ENCODE peak calls at places on chromosome 18, in nine cellular contexts. J, A, Q, F, L, Z, M, T and W are unnamed samples. For H3K9me3, the result is how much of the 10 kb centered on the place peaks cover.

GRCh38 chr18:12059334-12060181 is 34.1 kb upstream of the ANKRD62 start:
- DNase-seq in J (no peak), A (no peak), Q (no peak), F (no peak), L (no peak), Z (no peak), M (no peak), T (no peak), W (no peak)

GRCh38 chr18:48767090-48767670 is 183.6 kb downstream of the SMAD7 start:
- DNase-seq in J (peak), A (no peak), Q (no peak), F (no peak), L (peak), Z (no peak), M (peak), T (no peak), W (no peak)

GRCh38 chr18:76657911-76658475 is 163.0 kb upstream of the ZNF516 start:
- DNase-seq in J (no peak), A (no peak), Q (no peak), F (no peak), L (no peak), Z (no peak), M (no peak), T (no peak), W (no peak)

GRCh38 chr18:6921571-6921970 is 192.1 kb downstream of the ARHGAP28 start:
- DNase-seq in J (no peak), A (no peak), Q (no peak), F (no peak), L (no peak), Z (no peak), M (no peak), T (no peak), W (no peak)

GRCh38 chr18:33711514-33711913 is 133.5 kb downstream of the ASXL3 start:
- DNase-seq in J (no peak), A (no peak), Q (no peak), F (no peak), L (no peak), Z (no peak), M (no peak), T (no peak), W (no peak)

GRCh38 chr18:54149078-54149697 is 75.3 kb downstream of the MBD2 start:
- DNase-seq in J (no peak), A (no peak), Q (no peak), F (no peak), L (peak), Z (peak), M (no peak), T (no peak), W (peak)

GRCh38 chr18:35721431-35722081 is 140.0 kb downstream of the GALNT1 start:
- DNase-seq in J (no peak), A (no peak), Q (no peak), F (no peak), L (no peak), Z (no peak), M (no peak), T (no peak), W (no peak)

GRCh38 chr18:68244786-68245185 is 470.1 kb downstream of the TMX3 start:
- DNase-seq in J (no peak), A (no peak), Q (no peak), F (no peak), L (peak), Z (no peak), M (no peak), T (no peak), W (no peak)

GRCh38 chr18:4653418-4653817 is 198.3 kb upstream of the DLGAP1 start:
- DNase-seq in J (no peak), A (no peak), Q (no peak), F (no peak), L (no peak), Z (no peak), M (no peak), T (no peak), W (no peak)

GRCh38 chr18:64720781-64721464 is 572.0 kb upstream of the LINC00305 start:
- DNase-seq in J (peak), A (peak), Q (no peak), F (peak), L (no peak), Z (peak), M (no peak), T (peak), W (no peak)

GRCh38 chr18:11251891-11252270 is 102.5 kb upstream of the PIEZO2 start:
- DNase-seq in J (no peak), A (no peak), Q (no peak), F (no peak), L (peak), Z (no peak), M (no peak), T (no peak), W (no peak)

GRCh38 chr18:73879771-73880170 is 267.9 kb downstream of the FBXO15 start:
- DNase-seq in J (no peak), A (no peak), Q (no peak), F (no peak), L (peak), Z (no peak), M (no peak), T (no peak), W (no peak)

GRCh38 chr18:49017813-49018552 is 67.2 kb upstream of the SMAD7 start:
- DNase-seq in J (no peak), A (no peak), Q (peak), F (peak), L (no peak), Z (no peak), M (no peak), T (peak), W (no peak)

GRCh38 chr18:2657043-2657512 is 1.6 kb downstream of the SMCHD1 start:
- DNase-seq in J (no peak), A (no peak), Q (no peak), F (no peak), L (no peak), Z (no peak), M (no peak), T (no peak), W (no peak)

GRCh38 chr18:46343456-46343855 is 239.3 kb downstream of the HAUS1 start:
- DNase-seq in J (no peak), A (no peak), Q (no peak), F (no peak), L (no peak), Z (no peak), M (no peak), T (peak), W (no peak)

GRCh38 chr18:77099501-77100370 is 32.8 kb downstream of the MBP start:
- DNase-seq in J (no peak), A (no peak), Q (peak), F (no peak), L (no peak), Z (no peak), M (no peak), T (no peak), W (peak)

GRCh38 chr18:657311-657997 is at the start of gene TYMS:
- DNase-seq in J (peak), A (peak), Q (peak), F (peak), L (peak), Z (peak), M (no peak), T (peak), W (peak)

GRCh38 chr18:5238371-5238758 is 41.3 kb upstream of the AKAIN1 start:
- DNase-seq in J (peak), A (peak), Q (peak), F (peak), L (peak), Z (no peak), M (peak), T (peak), W (peak)

GRCh38 chr18:22694954-22695353 is 238.2 kb upstream of the RBBP8 start:
- DNase-seq in J (no peak), A (no peak), Q (peak), F (no peak), L (peak), Z (peak), M (peak), T (no peak), W (no peak)

GRCh38 chr18:51668101-51668500 is 470.6 kb upstream of the MEX3C start:
- DNase-seq in J (peak), A (peak), Q (peak), F (peak), L (peak), Z (peak), M (no peak), T (peak), W (no peak)

GRCh38 chr18:48222118-48222517 is 187.1 kb downstream of the ZBTB7C start:
- DNase-seq in J (peak), A (no peak), Q (peak), F (peak), L (no peak), Z (peak), M (peak), T (peak), W (no peak)

GRCh38 chr18:24013061-24013460 is 1.5 kb upstream of the TTC39C start:
- DNase-seq in J (no peak), A (no peak), Q (no peak), F (no peak), L (peak), Z (no peak), M (no peak), T (no peak), W (no peak)

GRCh38 chr18:78406743-78407455 is 572.7 kb upstream of the SALL3 start:
- DNase-seq in J (no peak), A (no peak), Q (no peak), F (peak), L (no peak), Z (no peak), M (no peak), T (no peak), W (no peak)

GRCh38 chr18:78402966-78403365 is 576.7 kb upstream of the SALL3 start:
- DNase-seq in J (no peak), A (no peak), Q (no peak), F (no peak), L (no peak), Z (no peak), M (no peak), T (no peak), W (no peak)

GRCh38 chr18:78403371-78403770 is 576.2 kb upstream of the SALL3 start:
- DNase-seq in J (no peak), A (no peak), Q (no peak), F (no peak), L (no peak), Z (no peak), M (no peak), T (no peak), W (no peak)

GRCh38 chr18:78407456-78407823 is 572.2 kb upstream of the SALL3 start:
- DNase-seq in J (no peak), A (no peak), Q (no peak), F (peak), L (no peak), Z (no peak), M (no peak), T (no peak), W (no peak)

GRCh38 chr18:78405763-78406162 is 573.9 kb upstream of the SALL3 start:
- DNase-seq in J (no peak), A (no peak), Q (no peak), F (no peak), L (no peak), Z (no peak), M (no peak), T (no peak), W (no peak)
- H3K27ac ChIP-seq in J (no peak), A (no peak), Q (no peak), F (no peak), L (no peak), Z (no peak), M (no peak), T (no peak), W (no peak)

GRCh38 chr18:26017929-26018328 is 72.5 kb downstream of the SS18 start:
- DNase-seq in J (no peak), A (no peak), Q (no peak), F (no peak), L (no peak), Z (no peak), M (no peak), T (no peak), W (no peak)

GRCh38 chr18:26022585-26022984 is 67.8 kb downstream of the SS18 start:
- DNase-seq in J (no peak), A (no peak), Q (no peak), F (no peak), L (no peak), Z (no peak), M (no peak), T (no peak), W (no peak)

DNA sequence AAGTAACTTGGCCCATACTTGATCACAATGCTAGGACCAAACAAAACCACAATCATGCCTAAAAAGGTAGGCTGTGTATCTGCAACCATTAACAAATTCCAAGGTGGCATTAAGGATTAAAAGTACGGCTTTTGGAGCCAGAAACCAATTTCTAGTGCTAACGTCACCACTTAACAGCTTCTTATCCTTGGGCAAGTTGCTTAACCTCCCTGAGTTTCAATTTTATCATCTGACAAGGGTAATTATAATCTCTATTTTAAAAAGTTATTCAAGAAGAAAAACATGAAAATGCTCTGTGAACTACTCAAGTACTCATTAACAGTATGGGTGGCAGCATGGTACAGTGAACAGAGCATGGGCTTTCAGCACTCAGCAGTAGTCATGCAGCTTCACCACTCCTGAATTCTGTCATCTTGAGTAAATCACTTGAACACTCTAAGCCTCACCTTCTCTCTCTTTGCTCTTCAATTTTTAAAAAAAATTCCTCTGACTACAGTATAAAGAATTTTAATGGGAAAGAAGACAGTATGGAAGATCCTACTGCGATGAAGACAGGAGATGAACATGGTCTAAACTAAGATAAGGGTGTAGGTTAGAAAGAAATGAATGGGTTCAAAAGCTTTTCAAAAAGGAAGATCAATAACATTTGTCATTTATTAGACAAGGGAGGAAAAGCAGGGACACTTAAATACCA is 69.2 kb downstream of the SS18 start:
- DNase-seq in J (peak), A (no peak), Q (no peak), F (no peak), L (no peak), Z (no peak), M (no peak), T (no peak), W (no peak)
- H3K9me3 ChIP-seq in J (under half), A (under half), Q (under half), F (under half), L (under half), Z (under half), M (under half), T (under half), W (under half)

GRCh38 chr18:10061566-10061965 is 147.8 kb downstream of the VAPA start:
- DNase-seq in J (no peak), A (no peak), Q (no peak), F (no peak), L (no peak), Z (no peak), M (no peak), T (no peak), W (no peak)
- TF ChIP-seq CTCF in J (no peak), A (no peak), Q (no peak), F (no peak), L (no peak), Z (no peak), M (no peak), T (no peak), W (no peak)

GRCh38 chr18:32243358-32243757 is 53.5 kb downstream of the MEP1B start:
- DNase-seq in J (no peak), A (no peak), Q (no peak), F (no peak), L (no peak), Z (no peak), M (no peak), T (no peak), W (no peak)

GRCh38 chr18:32249147-32249546 is 59.3 kb downstream of the MEP1B start:
- DNase-seq in J (no peak), A (no peak), Q (no peak), F (no peak), L (no peak), Z (no peak), M (no peak), T (no peak), W (no peak)

GRCh38 chr18:32242395-32242794 is 52.6 kb downstream of the MEP1B start:
- DNase-seq in J (no peak), A (no peak), Q (peak), F (no peak), L (no peak), Z (no peak), M (no peak), T (no peak), W (no peak)

DNA sequence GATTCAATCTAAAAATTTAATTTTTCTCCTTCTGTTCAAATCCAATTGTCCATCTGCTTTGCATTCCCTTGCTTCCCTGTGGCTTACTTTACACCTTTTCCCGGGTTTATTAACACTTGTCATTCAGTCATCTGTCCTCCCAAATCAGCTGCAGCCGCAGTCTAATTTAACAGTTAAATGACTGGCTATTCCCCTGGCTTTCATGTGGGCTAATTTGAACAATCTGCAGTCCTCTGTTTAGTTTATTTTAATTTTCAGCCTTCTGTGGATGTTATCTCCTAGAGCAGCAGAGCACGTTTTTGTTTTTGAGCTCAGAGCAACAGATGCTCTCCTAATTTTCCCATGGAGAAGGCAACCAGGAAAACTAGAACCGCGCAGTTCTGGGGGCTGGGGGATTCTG is 55.0 kb downstream of the MEP1B start:
- DNase-seq in J (no peak), A (no peak), Q (no peak), F (no peak), L (no peak), Z (no peak), M (no peak), T (no peak), W (no peak)
- H3K27ac ChIP-seq in J (no peak), A (no peak), Q (no peak), F (no peak), L (no peak), Z (no peak), M (no peak), T (no peak), W (no peak)

DNA sequence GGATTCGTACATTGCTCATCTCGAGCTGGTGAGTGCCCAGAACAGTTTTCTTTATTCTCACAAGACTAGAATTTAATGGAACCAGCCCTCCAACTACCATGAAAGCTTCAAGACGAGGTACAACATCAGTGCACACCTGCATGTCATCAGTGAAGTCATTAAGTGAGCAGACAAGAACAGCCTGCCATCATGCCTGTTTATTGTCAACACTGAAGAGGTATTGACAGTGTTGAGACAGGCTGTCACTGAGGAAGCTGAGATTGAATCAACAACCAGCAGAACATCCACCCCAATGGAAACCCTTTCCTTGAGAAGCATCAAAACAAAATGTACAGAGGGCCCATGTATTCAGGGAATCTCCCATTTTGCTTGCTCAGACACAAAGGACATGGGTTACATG is 148.0 kb upstream of the TCF4 start:
- DNase-seq in J (peak), A (no peak), Q (no peak), F (no peak), L (no peak), Z (no peak), M (no peak), T (no peak), W (no peak)
- H3K9me3 ChIP-seq in J (under half), A (under half), Q (under half), F (under half), L (under half), Z (under half), M (under half), T (under half), W (under half)

GRCh38 chr18:56001576-56001975 is 413.6 kb upstream of the TCF4 start:
- DNase-seq in J (no peak), A (no peak), Q (no peak), F (no peak), L (no peak), Z (no peak), M (no peak), T (no peak), W (no peak)
- TF ChIP-seq CTCF in J (no peak), A (no peak), Q (no peak), F (no peak), L (no peak), Z (no peak), M (no peak), T (no peak), W (no peak)

GRCh38 chr18:69789794-69790193 is 157.9 kb downstream of the CD226 start:
- DNase-seq in J (no peak), A (no peak), Q (no peak), F (no peak), L (no peak), Z (no peak), M (no peak), T (no peak), W (no peak)

GRCh38 chr18:69790649-69791048 is 157.0 kb downstream of the CD226 start:
- DNase-seq in J (no peak), A (no peak), Q (no peak), F (no peak), L (no peak), Z (no peak), M (no peak), T (no peak), W (no peak)

DNA sequence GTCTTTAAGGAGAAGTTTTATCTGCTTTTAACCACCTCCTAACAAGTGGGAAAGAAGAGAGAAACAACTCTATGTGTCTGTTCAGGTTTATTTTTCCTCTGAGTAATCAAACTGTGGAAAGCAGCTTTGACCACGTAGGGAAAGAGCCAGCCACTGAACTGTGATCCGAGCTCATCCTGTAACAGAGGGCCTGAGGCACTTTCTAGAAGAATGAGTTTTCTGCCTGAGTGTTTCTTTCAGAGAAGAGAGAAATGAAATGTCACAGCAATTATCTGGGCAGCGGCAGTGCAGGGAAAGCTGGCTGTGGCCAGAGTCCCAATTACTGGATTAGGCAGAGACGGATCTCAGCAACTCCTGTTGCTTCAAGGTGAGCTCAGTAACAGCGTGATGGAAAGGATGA is 151.9 kb downstream of the CD226 start:
- DNase-seq in J (no peak), A (no peak), Q (no peak), F (no peak), L (peak), Z (no peak), M (no peak), T (no peak), W (no peak)
- H3K27ac ChIP-seq in J (no peak), A (no peak), Q (no peak), F (no peak), L (no peak), Z (no peak), M (no peak), T (no peak), W (no peak)

DNA sequence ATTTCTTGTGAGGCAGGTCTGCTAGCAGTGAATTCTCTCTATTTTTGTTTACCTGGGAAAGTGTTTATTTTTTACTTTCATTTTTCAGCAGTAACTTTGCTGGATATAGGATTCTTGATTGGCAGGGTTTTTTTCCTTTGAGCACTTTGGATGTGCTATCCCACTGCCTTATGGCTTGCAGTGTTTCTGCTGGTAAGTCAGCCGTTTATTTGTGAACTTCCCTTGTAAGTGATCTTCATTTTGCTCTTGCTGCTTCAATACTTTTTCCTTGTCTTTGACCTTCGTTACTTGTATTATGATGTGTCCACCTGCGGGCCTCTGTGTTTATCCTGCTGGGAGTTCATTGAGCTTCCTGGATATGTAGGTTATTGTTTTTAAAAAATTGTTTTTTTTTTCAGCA is 54.7 kb downstream of the SLC66A2 start:
- DNase-seq in J (no peak), A (no peak), Q (no peak), F (no peak), L (peak), Z (no peak), M (no peak), T (no peak), W (no peak)
- H3K9me3 ChIP-seq in J (under half), A (under half), Q (half or more), F (under half), L (under half), Z (under half), M (under half), T (under half), W (under half)